ENCODE peak calls at places on chromosomes 12 and 14, in nine cellular contexts. O is tibial nerve, M is sigmoid colon, R is transverse colon, U is A549, F is ovary, H is H1, A is GM12878, W is K562. X is an unnamed sample. For H3K4me1, the result is how much of the 10 kb centered on the place peaks cover.

GRCh38 chr12:105573574-105573973 is 243.1 kb downstream of the C12orf75 start:
- DNase-seq in O (no peak), M (no peak), R (no peak), U (no peak), F (no peak), H (no peak), A (no peak), W (no peak), X (no peak)

GRCh38 chr14:69042309-69043006 is 63.4 kb upstream of the ACTN1 start:
- DNase-seq in O (no peak), M (no peak), R (no peak), U (no peak), F (no peak), H (no peak), A (no peak), W (no peak), X (no peak)

GRCh38 chr14:75648066-75648838 is 12.4 kb downstream of the ERG28 start:
- DNase-seq in O (peak), M (peak), R (no peak), U (peak), F (peak), H (no peak), A (no peak), W (no peak), X (peak)

GRCh38 chr12:4223273-4223855 is 50.2 kb upstream of the CCND2 start:
- DNase-seq in O (no peak), M (no peak), R (no peak), U (no peak), F (no peak), H (no peak), A (no peak), W (no peak), X (no peak)

GRCh38 chr12:60100150-60100549 is 504.3 kb downstream of the SLC16A7 start:
- DNase-seq in O (no peak), M (no peak), R (no peak), U (no peak), F (no peak), H (no peak), A (no peak), W (no peak), X (no peak)

GRCh38 chr14:46574976-46575375 is 76.6 kb downstream of the RPL10L start:
- DNase-seq in O (no peak), M (no peak), R (no peak), U (no peak), F (no peak), H (no peak), A (no peak), W (no peak), X (no peak)

GRCh38 chr12:68614772-68615171 is 4.1 kb downstream of the RAP1B start:
- DNase-seq in O (no peak), M (no peak), R (no peak), U (no peak), F (no peak), H (no peak), A (no peak), W (no peak), X (no peak)

GRCh38 chr12:57896437-57897201 is 44.7 kb upstream of the ATP23 start:
- DNase-seq in O (peak), M (peak), R (peak), U (peak), F (peak), H (peak), A (no peak), W (no peak), X (peak)

GRCh38 chr12:18400186-18400585 is 138.9 kb downstream of the PIK3C2G start:
- DNase-seq in O (no peak), M (no peak), R (no peak), U (no peak), F (no peak), H (no peak), A (no peak), W (no peak), X (no peak)

GRCh38 chr14:24924544-24924943 is 125.4 kb downstream of the STXBP6 start:
- DNase-seq in O (no peak), M (no peak), R (no peak), U (no peak), F (no peak), H (no peak), A (no peak), W (no peak), X (no peak)

GRCh38 chr14:68191567-68192321 is 372.2 kb downstream of the RAD51B start:
- DNase-seq in O (no peak), M (no peak), R (no peak), U (peak), F (no peak), H (no peak), A (no peak), W (no peak), X (no peak)

GRCh38 chr12:56146492-56147460 is 5.6 kb upstream of the MYL6B start:
- DNase-seq in O (peak), M (no peak), R (peak), U (no peak), F (peak), H (no peak), A (no peak), W (no peak), X (no peak)

GRCh38 chr12:34526946-34527345 is 504.6 kb downstream of the ALG10 start:
- DNase-seq in O (no peak), M (no peak), R (no peak), U (no peak), F (no peak), H (no peak), A (no peak), W (no peak), X (no peak)
- H3K4me3 ChIP-seq in O (no peak), M (no peak), R (no peak), U (no peak), F (no peak), H (no peak), A (no peak), W (no peak), X (no peak)

GRCh38 chr14:64391113-64391725 is 3.1 kb downstream of the MTHFD1 start:
- DNase-seq in O (no peak), M (no peak), R (no peak), U (no peak), F (no peak), H (peak), A (no peak), W (no peak), X (no peak)

GRCh38 chr14:64387232-64387737 is 868 bp upstream of the MTHFD1 start:
- DNase-seq in O (peak), M (no peak), R (no peak), U (peak), F (no peak), H (no peak), A (no peak), W (peak), X (no peak)

GRCh38 chr14:64391986-64392385 is 3.8 kb downstream of the MTHFD1 start:
- DNase-seq in O (no peak), M (peak), R (no peak), U (no peak), F (no peak), H (no peak), A (no peak), W (no peak), X (no peak)

GRCh38 chr14:64387738-64388532 is at the start of gene MTHFD1:
- DNase-seq in O (peak), M (peak), R (peak), U (peak), F (peak), H (peak), A (peak), W (peak), X (peak)

GRCh38 chr14:64388533-64389243 is 535 bp downstream of the MTHFD1 start:
- DNase-seq in O (peak), M (no peak), R (peak), U (no peak), F (no peak), H (no peak), A (no peak), W (no peak), X (peak)
- H3K4me1 ChIP-seq in O (under half), M (under half), R (under half), U (under half), F (under half), H (under half), A (under half), W (under half), X (under half)

GRCh38 chr14:72524230-72524629 is 369.7 kb downstream of the DPF3 start:
- DNase-seq in O (no peak), M (no peak), R (no peak), U (no peak), F (no peak), H (no peak), A (no peak), W (no peak), X (no peak)
- TF ChIP-seq EP300 in O (no peak), M (no peak), R (no peak), U (no peak), F (no peak), H (no peak), A (no peak), W (no peak), X (no peak)

GRCh38 chr12:132582582-132583279 is 27.7 kb downstream of the LRCOL1 start:
- DNase-seq in O (no peak), M (no peak), R (no peak), U (no peak), F (no peak), H (no peak), A (no peak), W (no peak), X (no peak)
- H3K4me3 ChIP-seq in O (no peak), M (peak), R (peak), U (no peak), F (peak), H (peak), A (no peak), W (no peak), X (peak)